ENCODE peak calls at places on chromosomes 3 and 15, in five cellular contexts. T is body of pancreas, H is epithelial cell of prostate, D is mammary epithelial cell, K is fibroblast of lung. J is an unnamed sample.

GRCh38 chr15:91472316-91472756 is 372.3 kb downstream of the SV2B start:
- DNase-seq in T (no peak), H (no peak), D (no peak), K (peak), J (no peak)

GRCh38 chr3:14622368-14622767 is 29.2 kb upstream of the CCDC174 start:
- DNase-seq in T (peak), H (no peak), D (no peak), K (no peak), J (no peak)

GRCh38 chr3:124178531-124178930 is 186.6 kb upstream of the ROPN1 start:
- DNase-seq in T (no peak), H (no peak), D (peak), K (no peak), J (no peak)

GRCh38 chr3:59872121-59872520 is 822.3 kb upstream of the CFAP20DC start:
- DNase-seq in T (no peak), H (no peak), D (no peak), K (no peak), J (no peak)

GRCh38 chr3:71129611-71130515 is 453.7 kb downstream of the FOXP1 start:
- DNase-seq in T (no peak), H (no peak), D (peak), K (peak), J (peak)

GRCh38 chr15:98154863-98155262 is 194.4 kb downstream of the ARRDC4 start:
- DNase-seq in T (no peak), H (peak), D (peak), K (peak), J (peak)

GRCh38 chr3:125440559-125440955 is 65.4 kb upstream of the ZNF148 start:
- DNase-seq in T (peak), H (no peak), D (peak), K (no peak), J (no peak)

GRCh38 chr3:135192929-135193328 is 397.9 kb downstream of the EPHB1 start:
- DNase-seq in T (no peak), H (no peak), D (no peak), K (no peak), J (no peak)

GRCh38 chr15:71591057-71591456 is 219.3 kb upstream of the NR2E3 start:
- DNase-seq in T (no peak), H (no peak), D (no peak), K (no peak), J (no peak)

GRCh38 chr3:149970716-149971402 is at the start of gene PFN2:
- DNase-seq in T (peak), H (no peak), D (peak), K (peak), J (peak)

GRCh38 chr15:38076806-38077205 is 142.4 kb downstream of the TMCO5A start:
- DNase-seq in T (no peak), H (no peak), D (no peak), K (no peak), J (no peak)

GRCh38 chr3:81726735-81727134 is 34.7 kb downstream of the GBE1 start:
- DNase-seq in T (no peak), H (no peak), D (no peak), K (peak), J (peak)

GRCh38 chr3:129687586-129688125 is 81.2 kb upstream of the PLXND1 start:
- DNase-seq in T (no peak), H (no peak), D (no peak), K (no peak), J (no peak)

GRCh38 chr3:15955968-15956367 is 158.2 kb upstream of the ANKRD28 start:
- DNase-seq in T (no peak), H (no peak), D (no peak), K (peak), J (no peak)

DNA sequence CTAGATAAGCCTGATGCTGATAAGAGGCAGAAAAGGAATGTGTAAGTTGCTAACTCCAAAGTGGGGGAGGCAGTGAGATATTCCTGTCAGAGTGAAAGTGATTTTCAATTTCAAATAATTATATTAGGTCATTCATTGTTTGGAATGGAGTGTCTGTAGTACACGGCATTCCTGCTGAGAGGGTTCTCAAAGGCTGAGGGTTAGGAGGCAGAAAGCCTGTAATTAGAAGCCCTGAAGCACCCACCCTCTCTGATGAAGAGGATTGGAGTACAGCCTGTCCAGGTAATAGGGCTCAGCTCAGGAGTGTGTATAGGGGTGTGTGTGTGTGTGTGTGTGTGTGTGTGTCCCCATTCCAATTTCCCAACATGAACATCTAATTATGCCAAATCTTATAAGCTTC is 486.8 kb downstream of the MAGI1 start:
- DNase-seq in T (no peak), H (no peak), D (no peak), K (no peak), J (no peak)
- H3K27ac ChIP-seq in T (no peak), H (no peak), D (no peak), K (no peak), J (no peak)

GRCh38 chr3:89525597-89525996 is 418.2 kb downstream of the EPHA3 start:
- DNase-seq in T (no peak), H (no peak), D (no peak), K (no peak), J (no peak)

GRCh38 chr3:89522168-89522567 is 414.7 kb downstream of the EPHA3 start:
- DNase-seq in T (no peak), H (no peak), D (no peak), K (peak), J (no peak)

DNA sequence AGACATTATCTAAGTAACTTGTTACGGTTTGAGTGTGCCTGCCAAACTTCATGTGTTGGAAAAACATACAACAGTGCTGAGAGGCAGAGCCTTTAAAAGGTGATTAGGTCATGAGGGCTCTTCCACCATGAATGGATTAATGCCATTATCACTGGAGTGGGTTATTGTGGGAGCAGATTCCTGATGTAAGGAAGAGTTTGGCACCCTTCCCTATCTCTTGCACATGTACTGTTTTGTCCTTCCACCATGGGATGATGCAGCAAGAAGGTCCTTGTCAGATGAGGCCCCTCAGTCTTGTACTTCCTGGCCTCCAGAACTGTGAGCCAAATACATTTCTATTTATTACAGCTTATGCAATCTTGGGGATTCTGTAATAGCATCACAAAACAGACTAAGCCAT is 413.9 kb downstream of the EPHA3 start:
- DNase-seq in T (no peak), H (no peak), D (no peak), K (peak), J (no peak)
- H3K27ac ChIP-seq in T (no peak), H (no peak), D (no peak), K (no peak), J (no peak)

DNA sequence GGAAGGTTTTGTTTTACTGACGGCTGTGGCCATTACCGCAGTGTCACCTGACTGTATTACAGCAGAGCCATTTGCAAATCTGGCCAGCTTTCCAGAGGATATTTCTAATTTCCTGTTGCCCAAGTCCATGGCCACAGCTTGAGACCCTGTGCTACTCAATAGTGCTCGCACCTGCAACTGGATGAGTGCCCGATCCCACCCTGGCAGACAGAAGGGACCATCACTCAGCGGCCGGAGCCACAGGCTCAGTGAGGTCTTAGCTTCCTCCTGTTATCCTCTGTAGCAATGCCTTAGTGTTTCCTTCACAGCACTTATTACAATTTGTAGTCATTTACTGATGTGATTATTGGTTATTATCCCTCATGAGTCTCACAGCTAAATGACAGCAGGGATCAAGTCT is 184.8 kb downstream of the LRRN1 start:
- DNase-seq in T (no peak), H (no peak), D (no peak), K (no peak), J (no peak)
- H3K27ac ChIP-seq in T (no peak), H (no peak), D (no peak), K (no peak), J (no peak)

GRCh38 chr3:12483364-12483763 is 916 bp upstream of the TSEN2 start:
- DNase-seq in T (no peak), H (no peak), D (no peak), K (peak), J (no peak)
- H3K27ac ChIP-seq in T (peak), H (no peak), D (no peak), K (no peak), J (no peak)

GRCh38 chr3:182118081-182118480 is 406.4 kb downstream of the SOX2 start:
- DNase-seq in T (no peak), H (peak), D (peak), K (no peak), J (no peak)
- H3K27ac ChIP-seq in T (no peak), H (no peak), D (no peak), K (no peak), J (no peak)

J was measured in brain microvascular endothelial cell.